ENCODE peak calls at places on chromosome 5, in seven cellular contexts. Z is spleen, L is PC-3, G is ovary, N is sigmoid colon, D is endodermal cell, B is K562. C is an unnamed sample.

GRCh38 chr5:1192971-1193590 is 8.3 kb upstream of the SLC6A19 start:
- DNase-seq in D (no peak), Z (no peak), L (no peak), B (no peak), N (no peak), G (no peak), C (peak; percentile 15)

GRCh38 chr5:135248801-135249231 is 150.2 kb downstream of the MACROH2A1 start:
- DNase-seq in B (no peak), G (no peak), L (no peak), Z (peak; percentile 53), D (peak; percentile 30), N (peak; percentile 50), C (peak; percentile 23)

GRCh38 chr5:9425710-9426109 is 120.2 kb downstream of the SEMA5A start:
- DNase-seq in Z (no peak), L (no peak), B (no peak), N (no peak), D (no peak), G (no peak), C (no peak)

GRCh38 chr5:131279209-131279608 is 15.4 kb downstream of the CDC42SE2 start:
- DNase-seq in N (no peak), L (no peak), Z (no peak), G (no peak), D (no peak), B (no peak), C (no peak)

GRCh38 chr5:81161012-81161601 is 72.0 kb upstream of the CKMT2 start:
- DNase-seq in D (no peak), Z (no peak), N (no peak), L (no peak), G (no peak), B (no peak), C (no peak)

GRCh38 chr5:16578474-16578883 is 38.3 kb downstream of the RETREG1 start:
- DNase-seq in D (no peak), L (no peak), G (no peak), N (no peak), Z (no peak), B (no peak), C (no peak)

GRCh38 chr5:159106193-159106568 is 6.5 kb upstream of the EBF1 start:
- DNase-seq in L (no peak), D (no peak), G (no peak), Z (peak; percentile 73), N (no peak), B (no peak), C (no peak)

GRCh38 chr5:137834498-137834897 is 33.2 kb upstream of the MYOT start:
- DNase-seq in D (no peak), B (no peak), N (no peak), Z (no peak), L (peak; percentile 36), G (no peak), C (no peak)

GRCh38 chr5:148776261-148776660 is 50.1 kb upstream of the ADRB2 start:
- DNase-seq in B (no peak), D (no peak), N (no peak), L (peak; percentile 53), G (no peak), Z (no peak), C (no peak)

GRCh38 chr5:127909078-127909477 is 174.5 kb upstream of the SLC12A2 start:
- DNase-seq in G (no peak), D (peak; percentile 81), L (peak; percentile 78), N (no peak), B (peak; percentile 10), Z (no peak), C (peak; percentile 50)

GRCh38 chr5:143922718-143923117 is 110.8 kb downstream of the HMHB1 start:
- DNase-seq in G (no peak), L (peak; percentile 69), N (no peak), D (no peak), Z (no peak), B (no peak), C (no peak)

GRCh38 chr5:18329346-18329745 is 695.1 kb downstream of the TAF11L14 start:
- DNase-seq in D (no peak), N (no peak), L (no peak), Z (no peak), G (no peak), B (no peak), C (no peak)

GRCh38 chr5:69364414-69364813 is 4.9 kb downstream of the AK6 start:
- DNase-seq in B (peak; percentile 33), L (peak; percentile 37), Z (no peak), D (no peak), N (no peak), G (no peak), C (no peak)

GRCh38 chr5:178384815-178385471 is 152.3 kb upstream of the PHYKPL start:
- DNase-seq in G (no peak), D (peak; percentile 62), N (no peak), B (no peak), L (no peak), Z (peak; percentile 53), C (no peak)

GRCh38 chr5:67248703-67249589 is 52.3 kb upstream of the CD180 start:
- DNase-seq in D (no peak), N (no peak), L (peak; percentile 54), G (no peak), Z (no peak), B (no peak), C (no peak)

GRCh38 chr5:114504560-114504959 is 142.7 kb downstream of the KCNN2 start:
- DNase-seq in G (no peak), N (no peak), B (no peak), D (no peak), Z (no peak), L (no peak), C (no peak)

GRCh38 chr5:149172261-149172660 is 31.0 kb downstream of the ABLIM3 start:
- DNase-seq in N (no peak), D (no peak), Z (no peak), L (peak; percentile 97), B (no peak), G (no peak), C (no peak)

GRCh38 chr5:134450374-134450773 is 38.7 kb upstream of the CDKN2AIPNL start:
- DNase-seq in Z (peak; percentile 14), D (no peak), L (no peak), N (peak; percentile 19), G (no peak), B (no peak), C (no peak)

GRCh38 chr5:139146809-139147742 is 51.1 kb downstream of the SIL1 start:
- DNase-seq in N (no peak), L (no peak), D (no peak), Z (no peak), B (no peak), G (no peak), C (no peak)

GRCh38 chr5:102865510-102866314 is 110.6 kb downstream of the PAM start:
- DNase-seq in G (peak; percentile 72), N (peak; percentile 81), Z (peak; percentile 89), D (peak; percentile 90), L (peak; percentile 81), B (no peak), C (no peak)

GRCh38 chr5:152592416-152592815 is 187.3 kb upstream of the NMUR2 start:
- DNase-seq in D (no peak), Z (no peak), N (no peak), L (peak; percentile 3), B (no peak), G (no peak), C (no peak)

GRCh38 chr5:107602896-107603295 is 67.8 kb downstream of the EFNA5 start:
- DNase-seq in N (no peak), D (no peak), Z (no peak), L (no peak), B (no peak), G (no peak), C (no peak)

GRCh38 chr5:62115009-62115408 is 191.0 kb upstream of the KIF2A start:
- DNase-seq in Z (no peak), G (no peak), B (no peak), D (no peak), L (no peak), N (no peak), C (no peak)

GRCh38 chr5:111781200-111781599 is 24.2 kb upstream of the NREP start:
- DNase-seq in G (no peak), B (no peak), D (no peak), L (peak; percentile 28), N (peak; percentile 77), Z (no peak), C (no peak)

GRCh38 chr5:137281201-137281600 is 217.9 kb downstream of the SPOCK1 start:
- DNase-seq in N (no peak), B (no peak), D (no peak), Z (no peak), L (no peak), G (no peak), C (no peak)

GRCh38 chr5:54049963-54050362 is 260.4 kb downstream of the ARL15 start:
- DNase-seq in B (no peak), D (no peak), N (no peak), L (no peak), Z (no peak), G (no peak), C (no peak)

GRCh38 chr5:173573126-173573960 is 43.1 kb downstream of the BOD1 start:
- DNase-seq in B (peak; percentile 83), N (peak; percentile 84), G (peak; percentile 64), Z (peak; percentile 93), D (peak; percentile 94), L (peak; percentile 86), C (peak; percentile 83)
- H3K4me3 ChIP-seq in B (no peak overlapping the region), N (no peak overlapping the region), G (no peak overlapping the region), Z (no peak overlapping the region), D (no peak overlapping the region), L (peak overlapping the region; percentile 46), C (no peak overlapping the region)

DNA sequence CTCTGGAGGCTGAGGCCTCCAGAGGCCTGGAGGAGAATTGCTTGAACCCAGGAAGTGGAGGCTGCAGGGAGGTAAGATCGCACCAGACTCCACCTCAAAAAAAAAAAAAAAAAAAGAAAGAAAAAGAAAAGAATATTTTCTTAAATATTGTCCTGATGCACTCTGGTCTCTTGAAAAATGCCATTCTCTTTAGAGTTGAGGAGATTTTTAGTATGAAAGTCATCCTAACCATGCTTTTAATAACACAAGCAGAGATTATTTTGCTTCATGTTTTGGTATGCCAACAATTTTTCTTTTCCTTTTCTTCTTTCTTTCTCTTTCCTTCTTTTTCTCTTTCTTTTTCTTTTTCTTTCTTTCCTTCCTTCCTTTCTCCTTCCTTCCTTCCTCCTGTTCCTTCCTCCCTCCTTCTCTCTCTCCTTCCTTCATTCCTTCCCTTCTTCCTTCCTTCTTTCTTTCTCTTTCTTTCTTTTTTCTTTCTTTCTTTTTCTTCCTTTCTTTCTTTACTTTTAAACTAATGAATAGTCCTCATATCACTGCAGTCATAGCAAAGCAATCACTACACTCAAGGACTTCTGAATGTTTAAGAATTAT is 116.9 kb upstream of the CCNH start:
- DNase-seq in G (no peak), B (no peak), D (no peak), L (no peak), Z (no peak), N (no peak), C (no peak)
- H3K27me3 ChIP-seq in G (no peaks in the 10 kb centered on the region), B (no peaks in the 10 kb centered on the region), D (no peaks in the 10 kb centered on the region), L (no peaks in the 10 kb centered on the region), Z (no peaks in the 10 kb centered on the region), N (no peaks in the 10 kb centered on the region), C (no peaks in the 10 kb centered on the region)

GRCh38 chr5:76402251-76402879 is 720 bp upstream of the IQGAP2 start:
- DNase-seq in G (peak; percentile 25), N (no peak), Z (peak; percentile 88), B (peak; percentile 88), L (no peak), D (peak; percentile 87), C (peak; percentile 91)
- H3K4me3 ChIP-seq in G (peak overlapping the region; percentile 46), N (peak overlapping the region; percentile 62), Z (peak overlapping the region; percentile 91), B (peak overlapping the region; percentile 72), L (peak overlapping the region; percentile 66), D (peak overlapping the region; percentile 88), C (peak overlapping the region; percentile 77)

DNA sequence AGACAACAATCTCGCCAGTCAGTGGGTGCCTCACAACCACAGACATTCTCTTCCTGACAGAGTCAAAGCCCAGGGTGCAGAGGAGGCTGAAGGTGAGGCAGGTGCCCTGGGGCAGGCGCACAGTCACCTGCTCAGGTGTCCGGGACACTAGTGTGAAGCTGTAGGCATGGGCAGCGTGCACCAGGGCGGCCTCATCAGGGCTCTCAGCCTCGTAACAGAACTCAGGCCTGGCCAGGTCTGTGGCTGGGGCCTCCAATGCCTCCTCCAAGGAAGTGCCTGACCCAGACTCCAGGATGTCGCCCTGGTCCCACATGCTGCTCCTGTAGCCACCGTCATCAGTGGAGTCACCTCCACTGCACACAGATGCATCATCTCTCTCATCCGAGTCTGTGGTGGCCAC is 198.7 kb downstream of the PTTG1 start:
- DNase-seq in N (no peak), Z (no peak), D (no peak), B (no peak), G (no peak), L (no peak), C (no peak)
- H3K27me3 ChIP-seq in N (no peaks in the 10 kb centered on the region), Z (no peaks in the 10 kb centered on the region), D (peaks cover 5% of the 10 kb centered on the region), B (no peaks in the 10 kb centered on the region), G (no peaks in the 10 kb centered on the region), L (no peaks in the 10 kb centered on the region), C (no peaks in the 10 kb centered on the region)